ENCODE peak calls at places on chromosome 3, in four cellular contexts. R, J, H and B are unnamed samples.

GRCh38 chr3:41159581-41160189 is 39.6 kb upstream of the CTNNB1 start:
- DNase-seq in R (no peak), J (no peak), H (no peak), B (no peak)

GRCh38 chr3:71066356-71066755 is 517.2 kb downstream of the FOXP1 start:
- DNase-seq in R (no peak), J (peak; percentile 37), H (no peak), B (no peak)

GRCh38 chr3:54427951-54428871 is 305.9 kb downstream of the CACNA2D3 start:
- DNase-seq in R (peak; percentile 72), J (peak; percentile 32), H (peak; percentile 27), B (peak; percentile 84)

GRCh38 chr3:151578495-151578894 is 117.6 kb upstream of the IGSF10 start:
- DNase-seq in R (no peak), J (no peak), H (peak; percentile 17), B (no peak)

GRCh38 chr3:112136959-112137693 is 4.1 kb upstream of the GCSAM start:
- DNase-seq in R (no peak), J (no peak), H (no peak), B (peak; percentile 62)

GRCh38 chr3:154334973-154335420 is 10.7 kb upstream of the DHX36 start:
- DNase-seq in R (no peak), J (no peak), H (no peak), B (peak; percentile 45)

GRCh38 chr3:10263549-10264363 is 15.5 kb downstream of the TATDN2 start:
- DNase-seq in R (peak; percentile 57), J (peak; percentile 69), H (peak; percentile 77), B (peak; percentile 62)

GRCh38 chr3:172675371-172676193 is 35.3 kb downstream of the NCEH1 start:
- DNase-seq in R (no peak), J (no peak), H (peak; percentile 43), B (peak; percentile 64)

GRCh38 chr3:143337387-143337786 is 217.8 kb downstream of the CHST2 start:
- DNase-seq in R (no peak), J (no peak), H (no peak), B (peak; percentile 18)

GRCh38 chr3:16301490-16301889 is 36.5 kb downstream of the OXNAD1 start:
- DNase-seq in R (no peak), J (no peak), H (no peak), B (peak; percentile 76)

GRCh38 chr3:124671123-124671522 is 59.1 kb upstream of the UMPS start:
- DNase-seq in R (no peak), J (no peak), H (no peak), B (no peak)

GRCh38 chr3:52028572-52028971 is 27.8 kb downstream of the DUSP7 start:
- DNase-seq in R (no peak), J (no peak), H (no peak), B (no peak)

GRCh38 chr3:52029535-52029934 is 26.8 kb downstream of the DUSP7 start:
- DNase-seq in R (no peak), J (no peak), H (no peak), B (no peak)

GRCh38 chr3:52031896-52032295 is 24.5 kb downstream of the DUSP7 start:
- DNase-seq in R (no peak), J (no peak), H (no peak), B (no peak)

GRCh38 chr3:52030725-52031330 is 25.5 kb downstream of the DUSP7 start:
- DNase-seq in R (no peak), J (no peak), H (no peak), B (no peak)

DNA sequence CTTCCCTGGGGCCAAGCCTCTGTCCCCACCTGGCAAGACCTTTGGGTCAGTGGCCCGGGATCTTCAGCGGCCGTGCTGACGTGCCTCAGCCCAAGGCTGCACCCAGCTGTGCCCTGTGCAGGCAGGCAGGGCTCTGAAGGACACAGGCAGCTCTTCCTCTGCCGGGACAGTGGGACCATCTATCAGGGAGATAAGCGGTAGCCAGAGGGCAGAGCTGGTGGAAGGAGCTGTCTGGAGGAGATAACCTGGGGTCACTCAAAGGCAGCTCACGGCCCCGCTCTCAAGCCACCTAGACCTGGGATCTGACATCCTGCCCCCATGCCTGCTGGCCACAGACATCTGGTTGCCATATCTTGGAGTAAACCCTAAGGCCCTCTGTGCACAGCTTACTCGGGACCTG is 27.3 kb downstream of the DUSP7 start:
- DNase-seq in R (no peak), J (no peak), H (peak; percentile 56), B (no peak)
- H3K27ac ChIP-seq in R (no peak overlapping the region), J (no peak overlapping the region), H (no peak overlapping the region), B (peak overlapping the region; percentile 50)

DNA sequence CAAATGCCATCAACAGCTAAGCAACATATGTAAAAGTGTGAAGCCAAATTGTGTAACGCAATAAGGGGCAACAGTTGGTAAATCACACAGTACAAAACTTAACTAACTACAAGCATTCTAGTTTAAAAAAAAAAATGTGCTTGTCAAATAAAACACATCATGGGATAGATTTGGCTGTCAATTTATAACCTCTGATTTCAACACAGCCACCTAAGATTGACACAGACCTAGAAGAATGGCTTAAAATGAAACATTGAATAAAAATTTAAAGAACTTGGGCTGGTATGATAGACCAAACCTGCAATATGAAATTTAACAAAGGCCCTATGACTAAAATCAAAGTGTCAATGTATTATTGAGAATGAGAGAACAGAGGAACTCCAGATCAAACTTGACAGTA is 148.4 kb downstream of the NR1I2 start:
- DNase-seq in R (no peak), J (no peak), H (no peak), B (no peak)
- H3K4me3 ChIP-seq in R (no peak overlapping the region), J (no peak overlapping the region), H (no peak overlapping the region), B (no peak overlapping the region)

GRCh38 chr3:52532517-52532837 is 1.2 kb downstream of the NT5DC2 start:
- DNase-seq in R (peak; percentile 71), J (peak; percentile 50), H (peak; percentile 46), B (no peak)
- H3K27ac ChIP-seq in R (peak overlapping the region; percentile 60), J (peak overlapping the region; percentile 80), H (peak overlapping the region; percentile 82), B (no peak overlapping the region)

GRCh38 chr3:23611737-23612295 is 193.9 kb upstream of the UBE2E1 start:
- DNase-seq in R (peak; percentile 90), J (peak; percentile 65), H (no peak), B (peak; percentile 81)

GRCh38 chr3:23607184-23607847 is 198.4 kb upstream of the UBE2E1 start:
- DNase-seq in R (no peak), J (no peak), H (no peak), B (peak; percentile 75)

GRCh38 chr3:23608650-23609049 is 197.1 kb upstream of the UBE2E1 start:
- DNase-seq in R (no peak), J (no peak), H (no peak), B (no peak)

GRCh38 chr3:23615068-23615467 is 190.7 kb upstream of the UBE2E1 start:
- DNase-seq in R (no peak), J (no peak), H (no peak), B (no peak)

DNA sequence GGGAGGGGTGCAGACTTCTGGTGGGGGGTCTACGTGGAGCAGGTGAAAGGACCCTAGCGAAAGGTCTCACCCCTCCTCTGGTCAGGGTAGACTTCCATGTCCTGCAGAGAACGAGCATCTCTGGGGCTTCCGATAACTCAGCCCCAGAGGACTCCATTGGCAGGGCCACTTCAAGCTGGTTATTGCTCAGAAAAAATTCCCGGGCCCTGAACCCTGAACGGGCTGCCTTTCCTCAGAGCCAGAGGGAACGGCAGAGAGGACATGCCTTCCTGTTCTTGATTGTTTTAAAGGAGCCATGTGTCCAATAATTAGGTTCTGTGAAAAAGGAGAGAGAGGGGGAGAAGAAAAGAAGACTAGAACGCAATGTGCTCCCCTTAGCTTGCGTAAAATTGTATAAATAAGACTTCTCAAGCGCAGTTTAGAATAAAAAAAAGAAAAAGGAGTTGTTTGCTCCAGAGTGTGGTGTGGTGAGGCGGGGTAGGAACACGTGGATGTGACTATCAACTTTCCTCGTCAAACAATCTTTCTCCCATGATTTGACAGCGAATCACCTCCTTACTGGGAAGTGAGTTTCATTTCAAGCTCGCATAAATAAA is 193.4 kb upstream of the UBE2E1 start:
- DNase-seq in R (no peak), J (no peak), H (no peak), B (peak; percentile 41)
- H3K4me3 ChIP-seq in R (peak overlapping the region; percentile 22), J (no peak overlapping the region), H (no peak overlapping the region), B (no peak overlapping the region)

GRCh38 chr3:50272911-50273688 is 4.2 kb downstream of the SEMA3B start:
- DNase-seq in R (peak; percentile 92), J (peak; percentile 87), H (peak; percentile 88), B (peak; percentile 87)
- H3K27ac ChIP-seq in R (peak overlapping the region; percentile 65), J (peak overlapping the region; percentile 99), H (no peak overlapping the region), B (no peak overlapping the region)

GRCh38 chr3:5565026-5565425 is 377.5 kb downstream of the EDEM1 start:
- DNase-seq in R (no peak), J (no peak), H (peak; percentile 24), B (no peak)

GRCh38 chr3:5564278-5564666 is 376.8 kb downstream of the EDEM1 start:
- DNase-seq in R (no peak), J (no peak), H (no peak), B (no peak)

GRCh38 chr3:5568451-5568850 is 380.9 kb downstream of the EDEM1 start:
- DNase-seq in R (no peak), J (no peak), H (no peak), B (peak; percentile 30)

GRCh38 chr3:5569152-5569551 is 381.6 kb downstream of the EDEM1 start:
- DNase-seq in R (no peak), J (no peak), H (no peak), B (no peak)

DNA sequence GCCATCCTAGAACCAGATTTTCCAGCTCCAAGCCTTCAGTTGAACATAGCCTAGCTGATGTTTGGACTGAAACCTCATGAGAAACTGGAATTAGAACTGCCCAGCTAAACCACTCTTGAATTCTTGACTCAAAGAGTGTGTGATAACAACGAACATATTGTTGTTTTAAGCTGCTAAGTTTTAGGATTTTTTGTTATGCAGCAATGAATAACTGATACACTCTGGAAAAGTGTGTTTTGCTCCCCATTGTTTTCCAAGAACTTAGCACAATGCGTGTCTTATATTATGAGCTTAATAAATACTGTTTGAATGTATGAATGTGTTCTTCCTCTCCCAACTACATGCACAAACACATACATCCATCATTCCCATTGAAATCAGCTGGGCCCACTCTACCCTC is 379.6 kb downstream of the EDEM1 start:
- DNase-seq in R (no peak), J (no peak), H (no peak), B (no peak)
- H3K4me3 ChIP-seq in R (no peak overlapping the region), J (no peak overlapping the region), H (no peak overlapping the region), B (no peak overlapping the region)

GRCh38 chr3:149860881-149861280 is 47.9 kb downstream of the RNF13 start:
- DNase-seq in R (no peak), J (no peak), H (no peak), B (no peak)
- H3K27ac ChIP-seq in R (no peak overlapping the region), J (no peak overlapping the region), H (no peak overlapping the region), B (no peak overlapping the region)

GRCh38 chr3:8223766-8224165 is 277.9 kb upstream of the LMCD1 start:
- DNase-seq in R (no peak), J (no peak), H (no peak), B (peak; percentile 37)

DNA sequence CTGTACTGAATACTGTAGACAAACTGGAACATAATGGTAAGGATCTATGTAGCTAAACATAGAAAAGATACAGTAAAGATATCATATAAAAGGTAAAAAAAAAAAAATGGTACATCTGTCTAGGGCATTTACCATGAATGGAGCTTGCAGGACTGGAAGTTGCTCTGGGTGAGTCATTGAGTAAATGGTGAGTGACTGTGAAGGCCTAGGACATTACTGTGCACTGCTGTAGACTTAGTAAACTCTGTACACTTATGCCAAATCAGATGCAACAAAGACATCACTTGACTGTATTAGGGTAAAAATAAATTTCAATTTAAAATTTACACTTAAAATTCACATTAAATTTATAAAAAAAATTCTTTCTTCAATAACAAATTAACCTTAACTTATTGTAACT is 281.3 kb upstream of the LMCD1 start:
- DNase-seq in R (no peak), J (no peak), H (no peak), B (no peak)
- H3K4me3 ChIP-seq in R (no peak overlapping the region), J (no peak overlapping the region), H (no peak overlapping the region), B (no peak overlapping the region)